ENCODE peak calls at places on chromosomes 3 and 15, in ten cellular contexts. H, W, O, A, Y, E, G, R, T and Z are unnamed samples.

GRCh38 chr3:194298331-194299227 is 52.5 kb downstream of the CPN2 start:
- DNase-seq in W (no peak), E (no peak), G (no peak), Y (no peak), H (no peak), A (no peak), T (no peak), O (no peak), R (no peak), Z (no peak)

GRCh38 chr3:11159421-11159904 is 5.2 kb downstream of the HRH1 start:
- DNase-seq in Y (no peak), O (peak), R (no peak), H (no peak), A (no peak), W (no peak), E (no peak), G (no peak), T (peak), Z (no peak)

GRCh38 chr3:79366414-79366813 is 401.4 kb downstream of the ROBO1 start:
- DNase-seq in Y (no peak), O (no peak), T (no peak), E (no peak), H (no peak), G (no peak), R (no peak), A (no peak), W (no peak), Z (no peak)

GRCh38 chr3:123733805-123734526 is 149.1 kb upstream of the HACD2 start:
- DNase-seq in W (peak), T (peak), G (no peak), Y (no peak), O (peak), H (no peak), A (no peak), R (no peak), E (peak), Z (no peak)

GRCh38 chr3:122824465-122825379 is 29.9 kb downstream of the SLC49A4 start:
- DNase-seq in O (peak), H (no peak), Y (no peak), W (peak), E (peak), R (no peak), T (no peak), G (no peak), A (no peak), Z (no peak)

GRCh38 chr3:54518011-54518675 is 395.8 kb downstream of the CACNA2D3 start:
- DNase-seq in T (no peak), A (no peak), W (no peak), G (no peak), Y (no peak), O (no peak), R (no peak), H (no peak), E (no peak), Z (no peak)

GRCh38 chr3:128496019-128496601 is 3.1 kb upstream of the GATA2 start:
- DNase-seq in A (no peak), G (no peak), T (no peak), Y (no peak), O (no peak), E (no peak), W (no peak), R (no peak), H (no peak), Z (no peak)

GRCh38 chr3:48685603-48686511 is at the start of gene NCKIPSD:
- DNase-seq in R (peak), G (peak), T (no peak), Y (peak), W (peak), O (peak), A (peak), E (peak), H (peak), Z (peak)

GRCh38 chr3:140011086-140011485 is 76.1 kb downstream of the CLSTN2 start:
- DNase-seq in A (no peak), H (no peak), E (no peak), G (no peak), W (no peak), T (no peak), R (no peak), Y (no peak), O (no peak), Z (no peak)

GRCh38 chr3:23035927-23036640 is 167.0 kb upstream of the UBE2E2 start:
- DNase-seq in R (peak), E (no peak), A (no peak), W (no peak), O (no peak), T (no peak), H (no peak), G (peak), Y (peak), Z (no peak)

GRCh38 chr3:62051506-62051905 is 321.8 kb downstream of the FEZF2 start:
- DNase-seq in R (no peak), T (peak), A (no peak), G (no peak), H (no peak), E (peak), Y (peak), O (peak), W (peak), Z (no peak)

GRCh38 chr3:144865886-144866285 is 894.3 kb downstream of the DIPK2A start:
- DNase-seq in G (no peak), O (no peak), H (no peak), E (no peak), A (no peak), Y (no peak), W (no peak), T (no peak), R (no peak), Z (no peak)

GRCh38 chr3:150408232-150409124 is at the start of gene TSC22D2:
- DNase-seq in T (peak), W (peak), A (peak), H (peak), E (peak), G (peak), O (peak), Y (peak), R (peak), Z (peak)

GRCh38 chr3:194132465-194133358 is 3.2 kb upstream of the HES1 start:
- DNase-seq in R (no peak), O (no peak), W (peak), H (no peak), T (no peak), Y (no peak), E (no peak), G (no peak), A (no peak), Z (no peak)

GRCh38 chr3:172323894-172324590 is 124.2 kb downstream of the GHSR start:
- DNase-seq in O (no peak), G (no peak), T (no peak), H (no peak), A (no peak), Y (no peak), W (peak), E (peak), R (no peak), Z (no peak)

GRCh38 chr3:4083225-4084015 is 219.7 kb upstream of the SETMAR start:
- DNase-seq in W (no peak), G (no peak), H (no peak), R (no peak), O (no peak), E (no peak), T (no peak), Y (no peak), A (no peak), Z (no peak)

GRCh38 chr3:142117052-142117451 is 32.3 kb downstream of the TFDP2 start:
- DNase-seq in G (no peak), H (no peak), Y (no peak), A (no peak), R (no peak), T (peak), E (peak), W (peak), O (peak), Z (no peak)

GRCh38 chr15:100759698-100760356 is 119.8 kb upstream of the ALDH1A3 start:
- DNase-seq in Y (peak), A (no peak), R (no peak), G (no peak), O (peak), W (peak), T (peak), E (no peak), H (no peak), Z (no peak)

GRCh38 chr15:80684697-80685096 is 10.4 kb upstream of the ABHD17C start:
- DNase-seq in A (no peak), O (no peak), E (peak), W (no peak), H (no peak), R (no peak), G (no peak), Y (no peak), T (no peak), Z (no peak)

GRCh38 chr3:158458464-158458863 is 112.5 kb upstream of the MLF1 start:
- DNase-seq in R (no peak), A (no peak), Y (no peak), T (peak), O (no peak), H (no peak), G (no peak), W (peak), E (no peak), Z (no peak)

GRCh38 chr3:156140196-156140595 is 19.8 kb downstream of the KCNAB1 start:
- DNase-seq in H (no peak), O (no peak), Y (no peak), T (no peak), G (no peak), E (no peak), W (no peak), R (no peak), A (no peak), Z (no peak)

GRCh38 chr3:77917225-77917624 is 877.3 kb downstream of the ROBO2 start:
- DNase-seq in A (no peak), H (no peak), R (no peak), Y (no peak), T (no peak), W (no peak), E (no peak), O (no peak), G (no peak), Z (no peak)

GRCh38 chr15:80531388-80532184 is 127.4 kb downstream of the ARNT2 start:
- DNase-seq in R (no peak), O (no peak), W (no peak), E (no peak), T (no peak), H (no peak), A (no peak), G (no peak), Y (no peak), Z (no peak)

GRCh38 chr15:59191855-59192237 is 14.8 kb upstream of the LDHAL6B start:
- DNase-seq in A (no peak), O (peak), G (no peak), T (peak), H (no peak), R (no peak), Y (no peak), W (peak), E (peak), Z (no peak)

GRCh38 chr3:73669268-73669667 is 44.5 kb upstream of the PDZRN3 start:
- DNase-seq in W (no peak), A (no peak), H (no peak), Y (no peak), T (no peak), G (no peak), O (peak), E (no peak), R (no peak), Z (no peak)

GRCh38 chr15:76682259-76682658 is 222.9 kb downstream of the SCAPER start:
- DNase-seq in O (no peak), R (no peak), H (no peak), A (no peak), W (no peak), E (no peak), Y (no peak), T (no peak), G (no peak), Z (peak)

GRCh38 chr15:75836953-75837321 is 6.3 kb upstream of the UBE2Q2 start:
- DNase-seq in E (peak), A (peak), T (peak), R (no peak), Y (no peak), W (peak), O (peak), G (peak), H (no peak), Z (peak)

GRCh38 chr3:143963946-143964345 is 7.7 kb upstream of the DIPK2A start:
- DNase-seq in E (no peak), T (no peak), A (no peak), R (no peak), H (no peak), G (no peak), W (no peak), O (peak), Y (no peak), Z (no peak)

GRCh38 chr15:85579957-85580694 is 199.7 kb downstream of the AKAP13 start:
- DNase-seq in R (no peak), G (no peak), O (no peak), T (no peak), E (peak), A (no peak), H (no peak), Y (no peak), W (no peak), Z (no peak)

GRCh38 chr15:41215708-41216107 is 14.8 kb downstream of the EXD1 start:
- DNase-seq in Y (no peak), R (no peak), E (no peak), A (no peak), O (no peak), H (no peak), G (no peak), W (no peak), T (no peak), Z (no peak)

GRCh38 chr3:160125188-160125587 is 100.0 kb upstream of the C3orf80 start:
- DNase-seq in O (no peak), W (no peak), G (no peak), Y (no peak), E (peak), R (no peak), H (no peak), A (no peak), T (no peak), Z (no peak)

GRCh38 chr15:56824174-56824573 is 90.9 kb upstream of the ZNF280D start:
- DNase-seq in G (no peak), H (no peak), E (peak), A (no peak), Y (no peak), T (no peak), W (no peak), R (no peak), O (no peak), Z (no peak)

GRCh38 chr3:9884555-9885165 is 4.6 kb upstream of the CIDEC start:
- DNase-seq in Y (no peak), W (peak), H (no peak), O (peak), A (no peak), G (no peak), R (no peak), E (peak), T (peak), Z (no peak)

GRCh38 chr3:52109556-52110380 is 44.5 kb downstream of the POC1A start:
- DNase-seq in A (no peak), E (peak), T (no peak), G (no peak), H (no peak), O (no peak), Y (no peak), W (no peak), R (no peak), Z (no peak)

GRCh38 chr15:64774556-64775523 is 549 bp downstream of the RBPMS2 start:
- DNase-seq in Y (peak), W (no peak), A (no peak), T (no peak), H (peak), O (no peak), G (no peak), E (peak), R (peak), Z (no peak)

GRCh38 chr15:81052046-81052445 is 51.3 kb downstream of the TLNRD1 start:
- DNase-seq in G (no peak), T (no peak), O (no peak), A (no peak), H (no peak), E (no peak), W (no peak), R (no peak), Y (no peak), Z (no peak)

GRCh38 chr3:72615182-72615581 is 233.1 kb downstream of the SHQ1 start:
- DNase-seq in O (no peak), W (no peak), R (no peak), G (no peak), Y (no peak), H (no peak), A (no peak), T (no peak), E (no peak), Z (no peak)

GRCh38 chr15:76337047-76337738 is 620 bp downstream of the ISL2 start:
- DNase-seq in R (peak), E (peak), Y (no peak), O (peak), T (no peak), A (no peak), W (peak), G (no peak), H (peak), Z (no peak)

GRCh38 chr15:42593143-42593542 is 17.7 kb downstream of the STARD9 start:
- DNase-seq in A (no peak), O (no peak), R (no peak), W (no peak), Y (no peak), H (no peak), G (no peak), E (no peak), T (no peak), Z (no peak)